ENCODE peak calls at places on chromosomes 4 and X, in seven cellular contexts. F is uterus, O is OCI-LY7, U is A549, L is kidney, W is iPS-NIHi11, T is neural crest cell. V is an unnamed sample.

GRCh38 chr4:185232370-185232769 is 23.0 kb downstream of the SNX25 start:
- DNase-seq in F (no peak), L (no peak), T (no peak), O (no peak), U (no peak), W (no peak), V (peak)

GRCh38 chrX:105475801-105476200 is 255.3 kb upstream of the TEX13A start:
- DNase-seq in O (no peak), L (no peak), U (no peak), F (no peak), T (no peak), W (no peak), V (no peak)

GRCh38 chr4:34720563-34720962 is 1523.8 kb downstream of the ARAP2 start:
- DNase-seq in F (no peak), O (peak), W (peak), T (no peak), L (no peak), U (peak), V (peak)

GRCh38 chr4:15797320-15797719 is 19.2 kb downstream of the CD38 start:
- DNase-seq in T (no peak), F (no peak), L (no peak), O (no peak), U (no peak), W (no peak), V (no peak)

GRCh38 chr4:67581913-67582312 is 23.4 kb downstream of the STAP1 start:
- DNase-seq in T (no peak), W (no peak), F (no peak), L (no peak), O (no peak), U (no peak), V (no peak)

GRCh38 chr4:189660737-189661330 is 279.8 kb upstream of the FRG1 start:
- DNase-seq in U (no peak), O (no peak), L (no peak), W (peak), T (no peak), F (no peak), V (no peak)

GRCh38 chrX:1500701-1501624 is 36.0 kb downstream of the P2RY8 start:
- DNase-seq in W (no peak), U (no peak), T (no peak), F (no peak), O (peak), L (no peak), V (no peak)

GRCh38 chrX:357693-358471 is 28.8 kb downstream of the PPP2R3B start:
- DNase-seq in T (no peak), L (peak), W (no peak), F (no peak), U (no peak), O (no peak), V (peak)

GRCh38 chr4:38568768-38569167 is 95.2 kb upstream of the KLF3 start:
- DNase-seq in O (no peak), T (no peak), L (no peak), U (no peak), W (no peak), F (no peak), V (no peak)

GRCh38 chr4:150950657-150951056 is 64.4 kb downstream of the LRBA start:
- DNase-seq in W (no peak), U (no peak), F (no peak), L (no peak), O (no peak), T (no peak), V (no peak)

GRCh38 chr4:20422398-20422797 is 170.7 kb downstream of the SLIT2 start:
- DNase-seq in L (no peak), W (peak), F (peak), T (peak), U (no peak), O (peak), V (peak)

GRCh38 chrX:97672138-97672537 is 788.4 kb downstream of the RPA4 start:
- DNase-seq in L (no peak), T (no peak), F (no peak), W (no peak), O (no peak), U (no peak), V (no peak)

GRCh38 chrX:11113731-11114130 is 2.6 kb downstream of the HCCS start:
- DNase-seq in W (no peak), U (no peak), T (no peak), L (no peak), F (no peak), O (peak), V (no peak)

GRCh38 chr4:175776217-175776616 is 35.8 kb downstream of the GPM6A start:
- DNase-seq in W (peak), L (no peak), O (no peak), F (no peak), T (no peak), U (no peak), V (no peak)

GRCh38 chr4:142404191-142404611 is 441.9 kb downstream of the INPP4B start:
- DNase-seq in W (no peak), T (no peak), U (peak), O (no peak), F (peak), L (no peak), V (peak)

GRCh38 chrX:16060252-16060651 is 63.1 kb upstream of the GRPR start:
- DNase-seq in F (no peak), U (no peak), L (no peak), O (no peak), W (no peak), T (no peak), V (no peak)

GRCh38 chr4:13701937-13702446 is 74.5 kb upstream of the BOD1L1 start:
- DNase-seq in W (no peak), U (peak), L (no peak), O (no peak), F (no peak), T (no peak), V (peak)

GRCh38 chr4:120616041-120616440 is 306.5 kb downstream of the PRDM5 start:
- DNase-seq in U (no peak), T (no peak), W (no peak), F (no peak), L (no peak), O (no peak), V (no peak)

GRCh38 chr4:113356452-113356851 is 307.0 kb downstream of the ANK2 start:
- DNase-seq in O (no peak), F (no peak), U (no peak), T (no peak), W (no peak), L (no peak), V (no peak)

GRCh38 chr4:38290360-38290759 is 330.2 kb downstream of the PTTG2 start:
- DNase-seq in W (no peak), O (no peak), L (no peak), U (no peak), T (no peak), F (no peak), V (peak)

GRCh38 chr4:79024371-79024770 is 85.1 kb upstream of the PAQR3 start:
- DNase-seq in F (no peak), W (no peak), O (no peak), L (no peak), T (no peak), U (no peak), V (no peak)

GRCh38 chr4:54657556-54658313 is at the start of gene KIT:
- DNase-seq in F (peak), L (peak), U (no peak), W (peak), T (peak), O (no peak), V (no peak)

GRCh38 chr4:10289534-10289899 is 167.7 kb downstream of the ZNF518B start:
- DNase-seq in T (no peak), F (no peak), U (no peak), O (no peak), W (no peak), L (no peak), V (no peak)

GRCh38 chrX:57156397-57157049 is 19.3 kb upstream of the SPIN2A start:
- DNase-seq in O (peak), T (no peak), U (no peak), W (peak), L (no peak), F (no peak), V (peak)

GRCh38 chr4:2067446-2068197 is 8.5 kb downstream of the NAT8L start:
- DNase-seq in W (no peak), F (no peak), T (no peak), U (no peak), O (no peak), L (peak), V (no peak)

V was measured in HT1080.